ENCODE peak calls at places on chromosomes 6 and 20, in six cellular contexts. K is A549, Z is K562, P is GM12878, L is H1, Y is HepG2. U is an unnamed sample.

GRCh38 chr6:11270030-11271027 is 37.9 kb upstream of the NEDD9 start:
- DNase-seq in K (no peak), Z (no peak), P (no peak), L (no peak), Y (peak; percentile 72), U (peak; percentile 73)

GRCh38 chr6:45855642-45856408 is 159.8 kb downstream of the CLIC5 start:
- DNase-seq in K (no peak), Z (no peak), P (no peak), L (no peak), Y (no peak), U (no peak)

GRCh38 chr6:42417641-42418112 is 34.0 kb downstream of the TRERF1 start:
- DNase-seq in K (no peak), Z (no peak), P (no peak), L (no peak), Y (no peak), U (no peak)

GRCh38 chr6:124490123-124490522 is 472.1 kb upstream of the RNF217 start:
- DNase-seq in K (no peak), Z (no peak), P (no peak), L (no peak), Y (no peak), U (no peak)

GRCh38 chr6:28380381-28380780 is 19.2 kb downstream of the ZSCAN12 start:
- DNase-seq in K (no peak), Z (no peak), P (no peak), L (no peak), Y (peak; percentile 15), U (no peak)

GRCh38 chr6:72721346-72721745 is 99.5 kb downstream of the KCNQ5 start:
- DNase-seq in K (no peak), Z (no peak), P (no peak), L (no peak), Y (no peak), U (no peak)

GRCh38 chr20:57124800-57125399 is 141.5 kb downstream of the BMP7 start:
- DNase-seq in K (no peak), Z (no peak), P (peak; percentile 2), L (no peak), Y (no peak), U (no peak)

GRCh38 chr6:36911946-36912555 is 26.3 kb downstream of the C6orf89 start:
- DNase-seq in K (no peak), Z (no peak), P (peak; percentile 11), L (no peak), Y (no peak), U (no peak)

GRCh38 chr6:168319279-168320051 is at the start of gene DACT2:
- DNase-seq in K (peak; percentile 18), Z (no peak), P (no peak), L (no peak), Y (no peak), U (peak; percentile 82)

GRCh38 chr20:49403911-49404310 is 78.6 kb downstream of the KCNB1 start:
- DNase-seq in K (no peak), Z (no peak), P (no peak), L (no peak), Y (no peak), U (no peak)

GRCh38 chr6:82017316-82017715 is 230.2 kb downstream of the IBTK start:
- DNase-seq in K (peak; percentile 8), Z (no peak), P (no peak), L (no peak), Y (peak; percentile 79), U (no peak)

GRCh38 chr20:50456452-50457324 is 53.5 kb upstream of the PTPN1 start:
- DNase-seq in K (no peak), Z (no peak), P (no peak), L (no peak), Y (no peak), U (peak; percentile 35)

GRCh38 chr6:16624631-16625299 is 136.5 kb downstream of the ATXN1 start:
- DNase-seq in K (no peak), Z (no peak), P (no peak), L (no peak), Y (no peak), U (no peak)

GRCh38 chr6:120785459-120786086 is 548.7 kb downstream of the TBC1D32 start:
- DNase-seq in K (no peak), Z (no peak), P (no peak), L (no peak), Y (no peak), U (no peak)

GRCh38 chr20:63626424-63627128 is at the start of gene GMEB2:
- DNase-seq in K (peak; percentile 67), Z (peak; percentile 87), P (no peak), L (no peak), Y (peak; percentile 69), U (peak; percentile 95)

GRCh38 chr6:29755295-29755871 is 32.1 kb downstream of the HLA-F start:
- DNase-seq in K (no peak), Z (no peak), P (no peak), L (no peak), Y (no peak), U (no peak)

GRCh38 chr6:111605100-111605748 is 454 bp downstream of the TRAF3IP2 start:
- DNase-seq in K (peak; percentile 31), Z (peak; percentile 49), P (no peak), L (peak; percentile 43), Y (no peak), U (no peak)

GRCh38 chr6:161254754-161255253 is 19.1 kb downstream of the AGPAT4 start:
- DNase-seq in K (no peak), Z (peak; percentile 91), P (no peak), L (no peak), Y (no peak), U (peak; percentile 65)

GRCh38 chr6:56730663-56731529 is 88.2 kb upstream of the DST start:
- DNase-seq in K (no peak), Z (no peak), P (no peak), L (no peak), Y (no peak), U (no peak)

GRCh38 chr20:51541189-51542032 is 1.1 kb downstream of the NFATC2 start:
- DNase-seq in K (no peak), Z (peak; percentile 67), P (no peak), L (no peak), Y (peak; percentile 87), U (no peak)

GRCh38 chr6:136037885-136038460 is 186.5 kb downstream of the PDE7B start:
- DNase-seq in K (no peak), Z (no peak), P (no peak), L (no peak), Y (no peak), U (peak; percentile 65)

GRCh38 chr20:58133020-58133419 is 95.4 kb downstream of the ANKRD60 start:
- DNase-seq in K (no peak), Z (no peak), P (no peak), L (no peak), Y (no peak), U (no peak)

GRCh38 chr20:21096321-21097043 is 9.7 kb downstream of the LINC00237 start:
- DNase-seq in K (no peak), Z (peak; percentile 13), P (peak; percentile 17), L (no peak), Y (peak; percentile 73), U (peak; percentile 26)

GRCh38 chr6:12560315-12560714 is 156.3 kb upstream of the PHACTR1 start:
- DNase-seq in K (no peak), Z (no peak), P (no peak), L (no peak), Y (no peak), U (no peak)

GRCh38 chr6:66735106-66735890 is 1028.3 kb upstream of the EYS start:
- DNase-seq in K (no peak), Z (no peak), P (no peak), L (no peak), Y (no peak), U (no peak)

GRCh38 chr6:152300517-152300916 is 336.6 kb downstream of the SYNE1 start:
- DNase-seq in K (no peak), Z (no peak), P (no peak), L (no peak), Y (no peak), U (no peak)

GRCh38 chr6:152305672-152306071 is 331.5 kb downstream of the SYNE1 start:
- DNase-seq in K (no peak), Z (no peak), P (no peak), L (no peak), Y (peak; percentile 54), U (no peak)

GRCh38 chr6:152299336-152299735 is 337.8 kb downstream of the SYNE1 start:
- DNase-seq in K (no peak), Z (no peak), P (no peak), L (no peak), Y (no peak), U (no peak)

GRCh38 chr6:152301021-152301805 is 335.9 kb downstream of the SYNE1 start:
- DNase-seq in K (no peak), Z (no peak), P (no peak), L (no peak), Y (peak; percentile 89), U (no peak)

GRCh38 chr6:152301806-152302568 is 335.2 kb downstream of the SYNE1 start:
- DNase-seq in K (peak; percentile 61), Z (peak; percentile 51), P (peak; percentile 74), L (peak; percentile 65), Y (peak; percentile 85), U (peak; percentile 84)
- TF ChIP-seq CHD2 in K (no peak), Z (no peak), P (peak; percentile 58), L (no peak), Y (no peak), U (peak; percentile 63)

DNA sequence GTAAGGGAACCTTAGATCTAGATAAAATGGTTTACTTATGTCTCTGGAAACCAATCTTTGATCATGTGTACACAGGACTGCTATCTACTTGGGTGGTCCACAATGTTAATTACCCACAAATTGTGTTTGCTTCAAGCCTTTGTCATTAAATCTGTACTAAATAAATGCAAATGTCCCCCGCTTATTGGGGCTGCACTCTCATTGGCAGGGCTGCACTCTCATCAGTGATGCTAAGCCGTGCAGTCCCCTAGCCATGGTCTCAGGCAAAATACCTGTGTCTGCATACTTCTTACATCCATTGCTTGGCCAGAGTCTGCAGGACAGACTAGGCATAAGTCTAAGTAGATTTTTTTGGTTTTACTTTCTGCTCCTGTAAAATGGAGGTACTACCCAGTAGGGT is 117.5 kb downstream of the ASCC3 start:
- DNase-seq in K (no peak), Z (no peak), P (no peak), L (peak; percentile 27), Y (no peak), U (no peak)
- TF ChIP-seq RFX5 in K (no peak), Z (no peak), P (no peak), L (no peak), Y (no peak), U (no peak)

DNA sequence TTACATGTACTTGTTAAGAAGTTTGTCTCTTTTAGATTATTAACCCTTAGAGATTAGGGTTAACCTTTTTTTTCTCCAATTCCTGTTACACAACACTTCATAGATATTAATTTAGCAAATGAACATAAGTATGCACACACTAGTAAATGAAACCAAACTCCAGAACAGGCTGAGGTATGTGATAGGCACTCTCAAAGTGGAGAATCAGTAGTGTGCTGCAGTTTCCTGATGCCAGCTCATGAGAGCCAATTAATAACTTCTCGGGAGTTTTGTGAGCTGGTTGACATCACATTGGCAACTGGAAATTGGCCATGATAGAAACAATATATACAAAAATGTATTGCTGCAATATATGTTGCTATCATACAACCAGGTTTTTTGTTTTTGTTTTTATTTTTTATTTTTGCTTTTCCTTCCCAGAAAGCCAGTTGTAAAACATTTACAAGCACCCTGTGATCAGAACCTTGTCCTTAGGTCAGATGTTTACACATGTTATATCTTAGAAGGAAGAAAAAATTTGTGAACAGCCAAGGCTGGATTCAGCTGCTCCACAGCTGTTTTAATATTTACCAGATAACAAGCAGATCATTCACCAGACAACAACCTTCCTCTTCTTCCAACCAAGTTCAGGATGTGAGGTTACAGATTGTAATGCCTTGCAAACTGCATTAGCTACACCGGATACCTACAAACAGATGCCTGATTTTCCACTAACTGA is 42.4 kb upstream of the ECHDC1 start:
- DNase-seq in K (no peak), Z (no peak), P (no peak), L (no peak), Y (no peak), U (no peak)
- TF ChIP-seq CHD2 in K (no peak), Z (no peak), P (no peak), L (no peak), Y (no peak), U (no peak)

GRCh38 chr20:24442909-24443308 is 26.5 kb upstream of the SYNDIG1 start:
- DNase-seq in K (no peak), Z (no peak), P (no peak), L (no peak), Y (no peak), U (no peak)
- TF ChIP-seq RFX5 in K (no peak), Z (no peak), P (no peak), L (no peak), Y (no peak), U (no peak)

U was measured in SK-N-SH.